ENCODE peak calls at places on chromosomes 7 and 10, in five cellular contexts. A is IMR-90; P is endothelial cell of umbilical vein; I is CD4-positive, alpha-beta T cell; M is astrocyte. Y is an unnamed sample.
A peak's percentile ranks its signal among the peaks of the same experiment; 100 is the strongest.

GRCh38 chr10:48605786-48606529 is 1.1 kb upstream of the ARHGAP22 start:
- DNase-seq in A (peak; percentile 76), P (no peak), I (no peak), M (peak; percentile 50), Y (no peak)

GRCh38 chr7:43639858-43640491 is 57.1 kb downstream of the STK17A start:
- DNase-seq in A (peak; percentile 75), P (peak; percentile 98), I (no peak), M (peak; percentile 91), Y (no peak)

GRCh38 chr7:36905836-36906235 is 181.5 kb upstream of the AOAH start:
- DNase-seq in A (no peak), P (no peak), I (no peak), M (no peak), Y (no peak)

GRCh38 chr7:88429382-88429781 is 122.7 kb upstream of the STEAP4 start:
- DNase-seq in A (no peak), P (peak; percentile 1), I (no peak), M (no peak), Y (no peak)

GRCh38 chr7:14836006-14836405 is 66.5 kb downstream of the DGKB start:
- DNase-seq in A (no peak), P (no peak), I (no peak), M (no peak), Y (no peak)

GRCh38 chr7:4099651-4100050 is 582.4 kb upstream of the FOXK1 start:
- DNase-seq in A (no peak), P (no peak), I (no peak), M (no peak), Y (no peak)

GRCh38 chr7:76509931-76510877 is at the start of gene UPK3B:
- DNase-seq in A (no peak), P (no peak), I (no peak), M (no peak), Y (no peak)

GRCh38 chr10:17049195-17049594 is 80.4 kb downstream of the CUBN start:
- DNase-seq in A (no peak), P (peak; percentile 76), I (no peak), M (no peak), Y (no peak)

GRCh38 chr10:16968722-16969055 is 151.5 kb upstream of the RSU1 start:
- DNase-seq in A (no peak), P (no peak), I (no peak), M (no peak), Y (no peak)

GRCh38 chr10:25756784-25757183 is 177.2 kb upstream of the MYO3A start:
- DNase-seq in A (no peak), P (no peak), I (no peak), M (no peak), Y (no peak)

GRCh38 chr7:33814958-33815735 is 90.2 kb upstream of the BMPER start:
- DNase-seq in A (no peak), P (peak; percentile 46), I (no peak), M (no peak), Y (no peak)

GRCh38 chr7:83946801-83947200 is 247.8 kb downstream of the SEMA3A start:
- DNase-seq in A (no peak), P (no peak), I (no peak), M (no peak), Y (no peak)

GRCh38 chr7:69738396-69738889 is 140.2 kb downstream of the AUTS2 start:
- DNase-seq in A (no peak), P (no peak), I (no peak), M (peak; percentile 71), Y (no peak)

GRCh38 chr10:3131098-3131497 is 41.5 kb downstream of the PITRM1 start:
- DNase-seq in A (peak; percentile 65), P (no peak), I (no peak), M (no peak), Y (no peak)

GRCh38 chr10:13949844-13950542 is 363.2 kb downstream of the PRPF18 start:
- DNase-seq in A (peak; percentile 91), P (peak; percentile 22), I (no peak), M (peak; percentile 97), Y (no peak)

GRCh38 chr10:64275774-64276173 is 754.6 kb downstream of the REEP3 start:
- DNase-seq in A (no peak), P (no peak), I (no peak), M (no peak), Y (no peak)

GRCh38 chr10:100347568-100348195 is 649 bp downstream of the SCD start:
- DNase-seq in A (no peak), P (no peak), I (no peak), M (no peak), Y (no peak)

GRCh38 chr10:100346351-100346764 is 675 bp upstream of the SCD start:
- DNase-seq in A (peak; percentile 70), P (peak; percentile 84), I (peak; percentile 27), M (peak; percentile 75), Y (peak; percentile 89)

GRCh38 chr10:100345570-100346330 is 1.3 kb upstream of the SCD start:
- DNase-seq in A (peak; percentile 74), P (no peak), I (no peak), M (peak; percentile 77), Y (no peak)

GRCh38 chr10:100348389-100348927 is 1.4 kb downstream of the SCD start:
- DNase-seq in A (no peak), P (no peak), I (no peak), M (no peak), Y (no peak)

DNA sequence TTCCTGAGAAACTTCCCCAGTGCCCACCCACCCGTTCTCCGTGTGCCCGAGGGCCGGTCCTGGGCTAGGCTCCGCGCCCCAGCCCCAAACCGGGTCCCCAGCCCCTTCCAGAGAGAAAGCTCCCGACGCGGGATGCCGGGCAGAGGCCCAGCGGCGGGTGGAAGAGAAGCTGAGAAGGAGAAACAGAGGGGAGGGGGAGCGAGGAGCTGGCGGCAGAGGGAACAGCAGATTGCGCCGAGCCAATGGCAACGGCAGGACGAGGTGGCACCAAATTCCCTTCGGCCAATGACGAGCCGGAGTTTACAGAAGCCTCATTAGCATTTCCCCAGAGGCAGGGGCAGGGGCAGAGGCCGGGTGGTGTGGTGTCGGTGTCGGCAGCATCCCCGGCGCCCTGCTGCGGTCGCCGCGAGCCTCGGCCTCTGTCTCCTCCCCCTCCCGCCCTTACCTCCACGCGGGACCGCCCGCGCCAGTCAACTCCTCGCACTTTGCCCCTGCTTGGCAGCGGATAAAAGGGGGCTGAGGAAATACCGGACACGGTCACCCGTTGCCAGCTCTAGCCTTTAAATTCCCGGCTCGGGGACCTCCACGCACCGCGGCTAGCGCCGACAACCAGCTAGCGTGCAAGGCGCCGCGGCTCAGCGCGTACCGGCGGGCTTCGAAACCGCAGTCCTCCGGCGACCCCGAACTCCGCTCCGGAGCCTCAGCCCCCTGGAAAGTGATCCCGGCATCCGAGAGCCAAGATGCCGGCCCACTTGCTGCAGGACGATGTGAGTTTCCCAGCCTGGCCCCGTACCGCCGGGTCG is at the start of gene SCD:
- DNase-seq in A (peak; percentile 88), P (peak; percentile 92), I (peak; percentile 53), M (peak; percentile 91), Y (peak; percentile 98)
- H3K27ac ChIP-seq in A (peak within 1 kb of the TSS; percentile 45), P (peak within 1 kb of the TSS; percentile 48), I (no peak within 1 kb of the TSS), M (peak within 1 kb of the TSS; percentile 64), Y (peak within 1 kb of the TSS; percentile 89)

GRCh38 chr10:119362122-119362521 is 154.8 kb downstream of the GRK5 start:
- DNase-seq in A (no peak), P (no peak), I (no peak), M (no peak), Y (no peak)
- H3K27ac ChIP-seq in A (peak overlapping the region; percentile 33), P (no peak overlapping the region), I (no peak overlapping the region), M (no peak overlapping the region), Y (no peak overlapping the region)

GRCh38 chr7:1604383-1604782 is 34.6 kb upstream of the PSMG3 start:
- DNase-seq in A (no peak), P (no peak), I (no peak), M (no peak), Y (no peak)
- H3K27ac ChIP-seq in A (no peak overlapping the region), P (no peak overlapping the region), I (no peak overlapping the region), M (no peak overlapping the region), Y (no peak overlapping the region)

GRCh38 chr10:122856902-122857301 is 11.2 kb upstream of the CUZD1 start:
- DNase-seq in A (peak; percentile 41), P (no peak), I (no peak), M (no peak), Y (no peak)

GRCh38 chr10:122852261-122852660 is 6.6 kb upstream of the CUZD1 start:
- DNase-seq in A (no peak), P (peak; percentile 56), I (no peak), M (peak; percentile 42), Y (no peak)

GRCh38 chr10:122855745-122856144 is 10.1 kb upstream of the CUZD1 start:
- DNase-seq in A (peak; percentile 21), P (no peak), I (no peak), M (no peak), Y (no peak)

GRCh38 chr10:122853665-122854313 is 8.1 kb upstream of the CUZD1 start:
- DNase-seq in A (peak; percentile 63), P (no peak), I (no peak), M (peak; percentile 33), Y (no peak)

GRCh38 chr10:122854648-122855047 is 9.0 kb upstream of the CUZD1 start:
- DNase-seq in A (peak; percentile 92), P (peak; percentile 54), I (no peak), M (peak; percentile 84), Y (no peak)
- H3K27ac ChIP-seq in A (peak overlapping the region; percentile 17), P (peak overlapping the region; percentile 73), I (no peak overlapping the region), M (peak overlapping the region; percentile 83), Y (no peak overlapping the region)

DNA sequence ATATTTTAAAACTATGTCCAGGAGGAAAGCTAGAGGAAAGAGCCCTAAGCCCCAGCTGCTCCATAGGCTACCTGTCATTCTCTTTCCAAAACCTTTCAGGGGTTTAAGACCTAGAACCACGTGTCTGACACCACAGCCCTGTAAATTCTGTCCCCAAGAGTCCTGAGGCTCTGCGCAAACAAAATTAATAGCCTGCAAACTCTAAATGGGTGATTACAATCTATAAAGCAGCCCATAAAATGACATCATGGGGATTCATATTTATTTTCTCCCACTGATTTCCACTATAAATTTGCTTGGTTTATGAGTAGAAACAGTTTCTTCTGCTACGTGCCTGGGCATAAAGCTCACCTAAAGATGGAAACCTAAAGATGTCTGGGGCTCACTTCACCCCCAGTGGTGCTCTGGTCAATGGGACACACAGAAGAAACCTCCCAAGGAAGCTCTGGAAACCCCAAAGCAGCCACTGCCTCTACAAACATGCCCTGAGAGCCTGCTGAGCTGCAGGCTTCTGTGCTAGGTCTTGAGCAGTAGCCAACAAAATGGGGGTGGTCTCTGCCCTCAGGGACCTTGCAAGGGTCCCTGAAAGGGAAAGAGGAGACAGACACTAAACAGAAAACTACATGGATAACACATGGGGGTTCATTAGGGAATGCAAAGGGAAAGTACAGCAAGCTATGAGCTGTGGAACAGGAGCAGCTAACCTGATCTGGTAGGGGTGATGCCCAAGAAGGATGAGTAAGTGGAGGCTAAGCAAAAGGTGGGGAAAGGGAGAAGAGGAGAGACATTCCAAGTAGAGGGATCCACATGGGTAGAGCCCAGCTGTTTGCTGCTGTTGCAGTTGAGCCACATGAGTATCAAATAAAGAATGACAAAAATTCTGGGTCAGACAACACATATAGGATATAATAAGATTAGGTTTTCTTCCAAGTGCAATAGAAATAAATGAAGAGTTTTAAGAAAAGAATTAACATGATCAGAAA is 331.7 kb downstream of the KCNMA1 start:
- DNase-seq in A (peak; percentile 72), P (no peak), I (no peak), M (peak; percentile 28), Y (no peak)
- H3K27ac ChIP-seq in A (no peak overlapping the region), P (no peak overlapping the region), I (no peak overlapping the region), M (no peak overlapping the region), Y (no peak overlapping the region)